ENCODE peak calls at places on chromosome 3, in nine cellular contexts. G, U, Q, V, J, W, M, F and O are unnamed samples.

GRCh38 chr3:115165266-115165665 is 18.2 kb upstream of the ZBTB20 start:
- DNase-seq in G (no peak), U (no peak), Q (no peak), V (no peak), J (no peak), W (no peak), M (no peak), F (no peak), O (no peak)

GRCh38 chr3:47425959-47426358 is 45.1 kb downstream of the PTPN23 start:
- DNase-seq in G (no peak), U (no peak), Q (no peak), V (no peak), J (no peak), W (no peak), M (no peak), F (no peak), O (no peak)

GRCh38 chr3:14457999-14458398 is 55.6 kb downstream of the SLC6A6 start:
- DNase-seq in G (no peak), U (no peak), Q (no peak), V (no peak), J (no peak), W (no peak), M (peak), F (no peak), O (no peak)

GRCh38 chr3:185796431-185797107 is 28.3 kb downstream of the IGF2BP2 start:
- DNase-seq in G (peak), U (peak), Q (no peak), V (no peak), J (no peak), W (no peak), M (no peak), F (peak), O (peak)

GRCh38 chr3:45225465-45226205 is 452 bp downstream of the TMEM158 start:
- DNase-seq in G (no peak), U (peak), Q (no peak), V (peak), J (peak), W (peak), M (peak), F (no peak), O (no peak)

GRCh38 chr3:16999871-17000270 is 115.1 kb downstream of the PLCL2 start:
- DNase-seq in G (no peak), U (no peak), Q (no peak), V (no peak), J (no peak), W (no peak), M (no peak), F (no peak), O (no peak)

GRCh38 chr3:59994720-59995304 is 945.0 kb upstream of the CFAP20DC start:
- DNase-seq in G (no peak), U (no peak), Q (no peak), V (no peak), J (no peak), W (no peak), M (no peak), F (no peak), O (no peak)

GRCh38 chr3:147816770-147817169 is 407.6 kb downstream of the ZIC1 start:
- DNase-seq in G (no peak), U (peak), Q (no peak), V (peak), J (peak), W (peak), M (no peak), F (no peak), O (no peak)

GRCh38 chr3:129645291-129645690 is 38.8 kb upstream of the PLXND1 start:
- DNase-seq in G (no peak), U (no peak), Q (no peak), V (no peak), J (no peak), W (no peak), M (no peak), F (no peak), O (no peak)

GRCh38 chr3:187689984-187690383 is 12.4 kb downstream of the RTP2 start:
- DNase-seq in G (no peak), U (peak), Q (no peak), V (no peak), J (no peak), W (no peak), M (no peak), F (no peak), O (no peak)

GRCh38 chr3:23761440-23761896 is 44.3 kb upstream of the UBE2E1 start:
- DNase-seq in G (no peak), U (peak), Q (no peak), V (no peak), J (no peak), W (no peak), M (peak), F (no peak), O (no peak)

GRCh38 chr3:60948488-60948887 is 302.8 kb downstream of the FHIT start:
- DNase-seq in G (no peak), U (peak), Q (no peak), V (no peak), J (no peak), W (no peak), M (no peak), F (no peak), O (no peak)

GRCh38 chr3:191331443-191331842 is 1.1 kb upstream of the UTS2B start:
- DNase-seq in G (no peak), U (peak), Q (no peak), V (no peak), J (no peak), W (no peak), M (no peak), F (peak), O (no peak)

GRCh38 chr3:18062289-18063025 is 320.0 kb upstream of the TBC1D5 start:
- DNase-seq in G (no peak), U (peak), Q (peak), V (no peak), J (no peak), W (no peak), M (no peak), F (no peak), O (no peak)

GRCh38 chr3:72633101-72633500 is 215.1 kb downstream of the SHQ1 start:
- DNase-seq in G (no peak), U (no peak), Q (no peak), V (no peak), J (no peak), W (no peak), M (no peak), F (no peak), O (no peak)

GRCh38 chr3:134928392-134928791 is 133.3 kb downstream of the EPHB1 start:
- DNase-seq in G (no peak), U (no peak), Q (no peak), V (no peak), J (no peak), W (no peak), M (no peak), F (no peak), O (no peak)

GRCh38 chr3:318903-319302 is 122.3 kb downstream of the CHL1 start:
- DNase-seq in G (no peak), U (no peak), Q (no peak), V (no peak), J (no peak), W (no peak), M (no peak), F (no peak), O (no peak)

DNA sequence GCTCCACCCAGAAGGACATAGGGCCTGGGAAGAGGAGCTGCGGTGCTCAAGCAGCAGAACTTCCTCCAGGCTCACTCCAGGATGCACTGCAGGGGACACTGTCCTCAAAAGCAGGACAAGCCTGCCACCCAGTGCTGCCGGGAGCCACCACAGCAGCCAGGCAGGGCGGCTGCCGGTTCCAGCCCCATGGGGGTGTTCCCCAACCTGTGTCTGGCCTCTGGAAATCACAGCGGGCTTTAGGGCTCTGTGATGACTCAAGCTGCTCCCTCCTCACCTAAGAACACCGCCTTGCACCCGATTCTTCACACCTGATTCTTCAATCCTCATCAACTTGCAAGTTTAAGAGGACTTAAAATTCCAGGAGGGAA is 71.9 kb upstream of the SLC6A11 start:
- DNase-seq in G (no peak), U (no peak), Q (no peak), V (no peak), J (no peak), W (no peak), M (peak), F (no peak), O (no peak)
- TF ChIP-seq CTCF in G (no peak), U (no peak), Q (peak), V (peak), J (peak), W (no peak), M (peak), F (peak), O (no peak)

GRCh38 chr3:62372621-62373041 is 719 bp downstream of the FEZF2 start:
- DNase-seq in G (no peak), U (no peak), Q (no peak), V (no peak), J (no peak), W (no peak), M (peak), F (no peak), O (no peak)
- H3K4me3 ChIP-seq in G (no peak), U (no peak), Q (no peak), V (peak), J (peak), W (no peak), M (peak), F (no peak), O (no peak)

DNA sequence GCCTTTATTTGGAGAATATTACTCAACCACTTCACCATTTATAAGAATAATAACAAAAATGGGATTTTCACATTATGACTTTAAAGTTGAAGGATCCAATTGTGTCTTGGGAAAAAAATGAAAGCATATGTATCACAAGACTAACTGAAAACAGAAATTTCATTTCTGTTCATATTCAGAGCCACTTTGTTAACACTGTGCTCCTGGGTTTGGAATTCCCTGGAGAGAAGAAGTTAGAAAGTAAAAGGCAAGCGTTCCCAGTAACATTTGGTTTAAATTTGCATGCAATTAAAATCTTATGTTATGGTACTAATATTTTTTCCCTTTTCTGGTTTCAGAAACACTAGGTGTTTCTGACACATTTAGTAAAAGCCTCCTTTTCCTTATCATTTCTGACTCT is 230.8 kb downstream of the RBMS3 start:
- DNase-seq in G (no peak), U (no peak), Q (no peak), V (no peak), J (no peak), W (no peak), M (no peak), F (no peak), O (no peak)
- TF ChIP-seq CTCF in G (no peak), U (no peak), Q (no peak), V (no peak), J (no peak), W (no peak), M (no peak), F (no peak), O (no peak)

DNA sequence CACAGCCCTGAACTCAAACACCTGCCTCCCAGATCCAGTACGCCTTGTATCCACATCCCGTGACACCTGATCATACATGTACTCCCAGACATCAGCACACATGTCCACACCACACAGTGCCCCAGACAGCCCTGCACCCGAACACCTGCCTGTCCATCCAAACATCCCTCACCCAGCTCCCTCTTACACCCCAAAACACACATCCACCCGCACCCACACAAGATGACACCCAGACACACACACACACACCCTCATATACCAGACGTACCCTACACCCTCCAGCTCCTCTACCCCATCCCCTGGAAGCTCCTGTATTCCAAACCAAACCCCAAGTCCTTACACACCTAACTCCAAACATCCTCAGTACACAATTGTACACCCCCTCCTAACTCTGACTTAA is 735 bp downstream of the CAMK1 start:
- DNase-seq in G (no peak), U (no peak), Q (no peak), V (no peak), J (no peak), W (no peak), M (no peak), F (no peak), O (no peak)
- H3K4me3 ChIP-seq in G (peak), U (peak), Q (peak), V (peak), J (peak), W (peak), M (peak), F (peak), O (peak)

DNA sequence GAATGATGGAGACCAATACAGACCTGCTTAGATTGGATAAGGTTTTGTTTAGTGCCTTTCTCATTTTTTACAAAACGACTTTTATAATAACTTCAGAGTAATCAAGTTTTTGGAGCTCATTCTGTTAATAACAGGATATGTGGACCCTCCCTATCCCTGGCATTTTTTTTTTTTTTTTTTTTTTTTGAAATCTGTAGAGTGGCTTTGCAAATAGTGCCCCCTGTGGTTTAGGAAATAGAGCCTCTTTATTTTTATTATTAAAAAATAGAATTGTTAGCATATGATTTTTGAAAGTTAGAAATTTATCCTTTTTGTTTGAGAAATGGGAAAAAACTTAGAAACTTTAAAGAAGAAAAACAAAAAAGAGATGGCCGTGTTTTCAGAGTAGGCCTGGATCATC is 11.4 kb downstream of the SKIL start:
- DNase-seq in G (no peak), U (no peak), Q (no peak), V (no peak), J (no peak), W (no peak), M (no peak), F (no peak), O (no peak)
- TF ChIP-seq CTCF in G (no peak), U (peak), Q (peak), V (no peak), J (peak), W (no peak), M (peak), F (no peak), O (peak)

DNA sequence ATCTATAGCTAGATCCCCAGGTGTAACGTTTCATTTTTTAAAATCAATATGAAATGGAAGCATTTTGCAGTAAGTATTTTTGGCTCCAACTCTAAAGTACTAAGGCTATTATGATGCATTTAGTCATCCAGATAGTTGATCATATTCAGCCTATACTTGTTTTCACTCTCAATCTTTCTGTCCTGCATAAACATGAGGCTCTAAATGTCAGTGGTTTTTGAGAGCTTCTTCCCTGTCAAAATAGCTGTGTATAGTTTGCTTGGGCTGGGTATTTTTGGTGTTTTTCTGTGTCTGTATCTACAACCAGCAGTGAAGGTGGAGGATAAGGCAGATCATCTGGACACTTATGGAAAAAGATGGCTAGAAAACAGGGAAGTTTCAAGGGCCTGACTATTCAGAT is 128.0 kb downstream of the LRRN1 start:
- DNase-seq in G (no peak), U (no peak), Q (no peak), V (no peak), J (no peak), W (no peak), M (no peak), F (no peak), O (no peak)
- H3K4me3 ChIP-seq in G (no peak), U (no peak), Q (no peak), V (no peak), J (no peak), W (no peak), M (no peak), F (no peak), O (no peak)